ENCODE peak calls at places on chromosomes 11 and 22, in eight cellular contexts. Z, S, O, C, A, H, I and X are unnamed samples.

GRCh38 chr22:49302530-49302929 is 525.1 kb downstream of the BRD1 start:
- DNase-seq in Z (peak), S (no peak), O (no peak), C (no peak), A (no peak), H (no peak), I (no peak), X (no peak)

GRCh38 chr11:120413480-120413879 is 77.3 kb downstream of the ARHGEF12 start:
- DNase-seq in Z (no peak), S (no peak), O (no peak), C (no peak), A (peak), H (no peak), I (no peak), X (no peak)

GRCh38 chr22:17914474-17914873 is 109.9 kb downstream of the MICAL3 start:
- DNase-seq in Z (no peak), S (no peak), O (no peak), C (no peak), A (peak), H (no peak), I (no peak), X (no peak)

GRCh38 chr11:18769802-18770456 is 21.7 kb downstream of the PTPN5 start:
- DNase-seq in Z (no peak), S (no peak), O (no peak), C (no peak), A (no peak), H (no peak), I (no peak), X (no peak)

GRCh38 chr11:132992838-132993680 is 539.2 kb downstream of the OPCML start:
- DNase-seq in Z (no peak), S (no peak), O (no peak), C (peak), A (no peak), H (peak), I (no peak), X (peak)

GRCh38 chr11:113234888-113235287 is 79.5 kb upstream of the TTC12 start:
- DNase-seq in Z (no peak), S (no peak), O (no peak), C (no peak), A (no peak), H (no peak), I (no peak), X (no peak)

GRCh38 chr11:119701591-119702260 is 27.3 kb downstream of the NECTIN1 start:
- DNase-seq in Z (no peak), S (no peak), O (no peak), C (no peak), A (no peak), H (no peak), I (no peak), X (peak)

GRCh38 chr22:22184277-22184807 is 60.2 kb upstream of the VPREB1 start:
- DNase-seq in Z (no peak), S (no peak), O (no peak), C (no peak), A (no peak), H (no peak), I (no peak), X (no peak)

GRCh38 chr11:94574193-94574961 is 7.2 kb downstream of the PIWIL4 start:
- DNase-seq in Z (no peak), S (no peak), O (no peak), C (no peak), A (peak), H (no peak), I (no peak), X (no peak)

GRCh38 chr22:49230194-49230577 is 597.5 kb downstream of the BRD1 start:
- DNase-seq in Z (no peak), S (no peak), O (peak), C (peak), A (no peak), H (no peak), I (no peak), X (no peak)

GRCh38 chr11:45982656-45983470 is 60.4 kb downstream of the LARGE2 start:
- DNase-seq in Z (no peak), S (no peak), O (peak), C (peak), A (peak), H (no peak), I (no peak), X (no peak)

GRCh38 chr11:18768472-18768901 is 23.1 kb downstream of the PTPN5 start:
- DNase-seq in Z (no peak), S (no peak), O (no peak), C (no peak), A (no peak), H (peak), I (no peak), X (no peak)

GRCh38 chr22:18978506-18978905 is 42.4 kb upstream of the PRODH start:
- DNase-seq in Z (no peak), S (no peak), O (no peak), C (no peak), A (no peak), H (no peak), I (no peak), X (no peak)

GRCh38 chr22:23036684-23037428 is 33.5 kb upstream of the GNAZ start:
- DNase-seq in Z (no peak), S (no peak), O (no peak), C (no peak), A (peak), H (no peak), I (no peak), X (no peak)

GRCh38 chr11:128193633-128194032 is 393.7 kb downstream of the ETS1 start:
- DNase-seq in Z (no peak), S (no peak), O (no peak), C (no peak), A (no peak), H (no peak), I (no peak), X (peak)

GRCh38 chr11:124748481-124749338 is 3.3 kb downstream of the VSIG2 start:
- DNase-seq in Z (no peak), S (no peak), O (no peak), C (no peak), A (no peak), H (no peak), I (no peak), X (no peak)

GRCh38 chr11:65118097-65118837 is 766 bp upstream of the ZNHIT2 start:
- DNase-seq in Z (no peak), S (no peak), O (no peak), C (no peak), A (no peak), H (no peak), I (no peak), X (no peak)

GRCh38 chr11:123139206-123139605 is 55.8 kb downstream of the CLMP start:
- DNase-seq in Z (no peak), S (no peak), O (no peak), C (no peak), A (no peak), H (no peak), I (no peak), X (no peak)

GRCh38 chr11:96481204-96481603 is 91.4 kb downstream of the JRKL start:
- DNase-seq in Z (no peak), S (no peak), O (no peak), C (no peak), A (no peak), H (no peak), I (no peak), X (no peak)

GRCh38 chr11:70517996-70518907 is 119.9 kb downstream of the CTTN start:
- DNase-seq in Z (no peak), S (no peak), O (no peak), C (no peak), A (peak), H (no peak), I (no peak), X (no peak)

GRCh38 chr11:45332486-45332934 is 46.4 kb upstream of the SYT13 start:
- DNase-seq in Z (peak), S (peak), O (peak), C (peak), A (peak), H (peak), I (no peak), X (peak)

GRCh38 chr11:2517016-2517385 is 72.2 kb downstream of the KCNQ1 start:
- DNase-seq in Z (no peak), S (peak), O (no peak), C (no peak), A (no peak), H (no peak), I (peak), X (no peak)

GRCh38 chr22:20437253-20438065 is at the start of gene SCARF2:
- DNase-seq in Z (no peak), S (no peak), O (peak), C (peak), A (peak), H (no peak), I (no peak), X (no peak)

GRCh38 chr11:69312418-69313399 is 18.8 kb downstream of the MYEOV start:
- DNase-seq in Z (no peak), S (no peak), O (no peak), C (no peak), A (peak), H (no peak), I (no peak), X (no peak)

GRCh38 chr11:73310661-73311393 is 2.8 kb downstream of the ARHGEF17 start:
- DNase-seq in Z (no peak), S (no peak), O (no peak), C (no peak), A (no peak), H (no peak), I (no peak), X (no peak)